ENCODE peak calls at places on chromosomes 5 and 9, in five cellular contexts. Q, H, M, T and B are unnamed samples.

GRCh38 chr9:105510024-105510423 is 47.9 kb upstream of the FKTN start:
- DNase-seq in T (no peak), Q (peak), H (no peak), M (peak), B (peak)

GRCh38 chr5:134063421-134063820 is 51.1 kb upstream of the TCF7 start:
- DNase-seq in M (no peak), H (no peak), T (no peak), Q (no peak), B (no peak)

GRCh38 chr5:69217154-69217731 is 17.4 kb upstream of the CDK7 start:
- DNase-seq in H (no peak), Q (peak), T (peak), M (no peak), B (no peak)

GRCh38 chr9:130999265-130999623 is 9.7 kb upstream of the LAMC3 start:
- DNase-seq in M (no peak), H (no peak), T (no peak), Q (no peak), B (no peak)

GRCh38 chr9:126483468-126484056 is 130.2 kb upstream of the LMX1B start:
- DNase-seq in M (no peak), T (no peak), H (no peak), Q (no peak), B (no peak)

GRCh38 chr9:69809304-69809863 is 11.2 kb upstream of the CFAP95 start:
- DNase-seq in Q (no peak), T (no peak), H (no peak), M (peak), B (peak)

GRCh38 chr5:75167345-75167744 is 69.3 kb downstream of the ANKRD31 start:
- DNase-seq in H (no peak), M (no peak), T (peak), Q (no peak), B (no peak)

GRCh38 chr9:15271403-15271802 is 35.6 kb downstream of the TTC39B start:
- DNase-seq in Q (no peak), T (no peak), M (no peak), H (no peak), B (no peak)

GRCh38 chr9:98530806-98531386 is 177.8 kb downstream of the GABBR2 start:
- DNase-seq in Q (no peak), T (no peak), H (no peak), M (no peak), B (no peak)
- H3K4me3 ChIP-seq in Q (no peak), T (no peak), H (no peak), M (no peak), B (no peak)

GRCh38 chr9:132539071-132539470 is 43.3 kb upstream of the BARHL1 start:
- DNase-seq in Q (no peak), T (no peak), H (no peak), M (no peak), B (no peak)

GRCh38 chr9:132543251-132543650 is 39.2 kb upstream of the BARHL1 start:
- DNase-seq in H (no peak), M (no peak), Q (no peak), T (no peak), B (no peak)

GRCh38 chr9:132541051-132541450 is 41.4 kb upstream of the BARHL1 start:
- DNase-seq in H (no peak), T (no peak), Q (no peak), M (no peak), B (no peak)

GRCh38 chr9:132543960-132544359 is 38.4 kb upstream of the BARHL1 start:
- DNase-seq in M (no peak), T (no peak), H (no peak), Q (no peak), B (no peak)

GRCh38 chr9:132541966-132542830 is 40.2 kb upstream of the BARHL1 start:
- DNase-seq in Q (no peak), M (no peak), H (no peak), T (no peak), B (no peak)
- H3K4me3 ChIP-seq in Q (no peak), M (no peak), H (no peak), T (no peak), B (no peak)

DNA sequence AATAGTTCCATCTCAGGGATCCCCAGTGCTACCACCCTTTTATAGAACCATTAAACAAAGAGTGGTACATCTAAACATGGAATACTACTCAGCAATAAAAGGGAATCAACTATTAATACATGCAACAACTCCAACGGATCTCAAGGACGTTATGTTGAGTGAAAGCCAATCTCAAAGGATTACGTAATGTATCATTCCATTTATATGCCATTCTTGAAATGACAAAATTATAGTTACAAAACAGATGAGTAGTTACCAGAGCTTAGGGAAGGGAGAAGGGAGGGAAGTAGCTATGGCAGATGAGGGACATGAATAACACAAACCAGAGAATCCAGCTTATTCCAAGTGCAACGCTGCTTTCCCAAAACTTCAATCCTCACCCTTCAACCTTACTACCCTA is 69.5 kb downstream of the ACTL7B start:
- DNase-seq in M (no peak), H (no peak), Q (no peak), T (no peak), B (peak)
- H3K4me3 ChIP-seq in M (no peak), H (no peak), Q (no peak), T (no peak), B (no peak)

DNA sequence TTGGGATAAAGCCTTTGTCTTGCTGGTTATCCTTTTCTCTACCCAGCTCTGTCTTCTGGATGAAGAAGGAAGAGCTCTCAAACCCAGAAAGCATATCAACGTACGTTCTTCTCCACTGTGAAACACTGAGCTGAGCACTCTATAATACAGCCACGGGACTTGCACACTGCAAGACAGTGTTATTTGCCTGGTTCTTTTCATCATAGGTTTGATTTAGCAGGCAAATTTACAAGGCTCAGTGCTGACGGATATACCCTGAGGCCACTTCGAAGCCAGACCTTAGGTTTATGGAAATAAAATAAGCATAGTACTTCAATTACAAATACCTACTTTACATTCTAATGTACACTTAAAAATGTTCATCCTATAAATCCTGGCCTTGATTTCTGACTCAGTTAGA is 194.6 kb downstream of the DEPDC1B start:
- DNase-seq in H (no peak), T (no peak), M (no peak), Q (no peak), B (no peak)
- H3K4me3 ChIP-seq in H (no peak), T (no peak), M (no peak), Q (no peak), B (no peak)

GRCh38 chr5:141850786-141851185 is 27.4 kb downstream of the PCDH1 start:
- DNase-seq in H (no peak), M (no peak), Q (no peak), T (no peak), B (no peak)
- H3K4me3 ChIP-seq in H (peak), M (peak), Q (no peak), T (peak), B (peak)

GRCh38 chr9:21964925-21965385 is 29.2 kb downstream of the CDKN2A start:
- DNase-seq in H (peak), Q (peak), T (peak), M (peak), B (peak)
- H3K4me3 ChIP-seq in H (peak), Q (peak), T (peak), M (peak), B (peak)

DNA sequence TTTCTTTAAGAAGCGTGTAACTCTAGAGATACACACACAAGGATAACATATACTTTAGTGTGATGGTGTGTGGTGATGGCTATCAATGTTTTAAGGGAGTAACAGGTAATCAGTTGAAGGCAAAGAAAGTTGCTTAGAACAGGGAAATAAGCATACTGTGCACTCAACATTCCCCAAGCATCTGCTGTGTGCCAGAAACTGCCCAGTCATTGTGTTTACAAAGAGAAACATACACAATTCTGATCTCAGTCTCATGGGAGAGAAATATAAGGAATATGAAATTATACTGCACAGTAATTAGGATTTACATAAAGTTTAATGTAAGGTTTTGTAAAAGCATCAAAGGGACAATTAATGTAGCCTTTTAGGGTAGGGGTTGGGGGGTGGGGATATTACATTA is 224.1 kb upstream of the TYRP1 start:
- DNase-seq in M (no peak), T (no peak), Q (no peak), H (no peak), B (no peak)
- H3K4me3 ChIP-seq in M (no peak), T (no peak), Q (no peak), H (no peak), B (no peak)

GRCh38 chr5:163564321-163564924 is 59.0 kb downstream of the MAT2B start:
- DNase-seq in H (no peak), T (peak), Q (peak), M (peak), B (peak)

GRCh38 chr5:163565931-163566608 is 60.7 kb downstream of the MAT2B start:
- DNase-seq in T (peak), M (peak), H (no peak), Q (peak), B (peak)

GRCh38 chr5:163565492-163565891 is 60.1 kb downstream of the MAT2B start:
- DNase-seq in M (no peak), T (no peak), H (no peak), Q (no peak), B (peak)

GRCh38 chr5:163567811-163568210 is 62.4 kb downstream of the MAT2B start:
- DNase-seq in M (no peak), T (no peak), Q (no peak), H (no peak), B (no peak)

DNA sequence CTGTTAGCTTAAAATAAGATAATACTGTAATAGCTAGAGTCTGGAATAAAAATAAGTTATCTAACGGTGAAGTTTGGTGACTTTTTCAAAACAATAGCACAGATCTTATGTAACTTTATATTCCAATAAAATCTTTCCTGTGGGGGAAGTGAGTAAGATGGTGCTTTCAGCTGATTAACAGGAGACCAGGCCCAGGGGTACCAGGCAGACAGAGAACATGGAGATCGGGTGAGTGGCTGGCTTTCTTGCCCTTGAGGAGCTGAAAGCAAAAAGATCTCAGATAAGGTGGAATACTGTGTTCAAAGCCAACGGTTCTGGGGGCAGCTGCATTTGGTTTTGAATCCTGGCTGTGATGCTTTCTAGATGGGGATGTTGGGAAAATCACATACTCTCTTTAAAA is 61.3 kb downstream of the MAT2B start:
- DNase-seq in Q (no peak), M (no peak), H (no peak), T (no peak), B (no peak)
- H3K4me3 ChIP-seq in Q (no peak), M (no peak), H (no peak), T (no peak), B (no peak)